ENCODE peak calls at places on chromosomes 6 and 20, in eight cellular contexts. B is stimulated activated CD8-positive, alpha-beta memory T cell treated with anti-CD3 and anti-CD28 coated beads, Interleukin-7, amount 100 ng/mL, for 1 hour; R is naive thymus-derived CD4-positive, alpha-beta T cell; E is thoracic aorta; G is skeletal muscle cell; P is endothelial cell; S is NCI-H69; H is NAMALWA. I is an unnamed sample.

GRCh38 chr20:50462093-50462685 is 48.0 kb upstream of the PTPN1 start:
- DNase-seq in B (no peak), R (no peak), E (no peak), G (no peak), P (no peak), S (no peak), H (no peak), I (no peak)

GRCh38 chr6:39964094-39964493 is 29.8 kb upstream of the MOCS1 start:
- DNase-seq in B (no peak), R (no peak), E (no peak), G (no peak), P (no peak), S (no peak), H (no peak), I (no peak)

GRCh38 chr6:45454008-45454911 is 76.5 kb upstream of the SUPT3H start:
- DNase-seq in B (no peak), R (no peak), E (no peak), G (no peak), P (no peak), S (no peak), H (no peak), I (no peak)

GRCh38 chr6:162849269-162849668 is 121.5 kb downstream of the PACRG start:
- DNase-seq in B (no peak), R (no peak), E (no peak), G (no peak), P (no peak), S (peak), H (no peak), I (no peak)

GRCh38 chr20:57501461-57502330 is 23.2 kb downstream of the CTCFL start:
- DNase-seq in B (no peak), R (no peak), E (no peak), G (no peak), P (no peak), S (peak), H (no peak), I (no peak)

GRCh38 chr20:45456632-45457031 is 12.9 kb upstream of the WFDC2 start:
- DNase-seq in B (no peak), R (no peak), E (no peak), G (no peak), P (peak), S (peak), H (peak), I (no peak)

GRCh38 chr20:20955837-20956236 is 150.3 kb downstream of the LINC00237 start:
- DNase-seq in B (no peak), R (no peak), E (no peak), G (no peak), P (no peak), S (peak), H (no peak), I (no peak)

GRCh38 chr6:107532707-107533106 is 42.8 kb downstream of the SOBP start:
- DNase-seq in B (no peak), R (no peak), E (no peak), G (no peak), P (no peak), S (no peak), H (no peak), I (no peak)

GRCh38 chr6:100924574-100924973 is 43.4 kb upstream of the ASCC3 start:
- DNase-seq in B (no peak), R (no peak), E (no peak), G (no peak), P (no peak), S (no peak), H (no peak), I (no peak)

GRCh38 chr6:135938588-135939215 is 87.2 kb downstream of the PDE7B start:
- DNase-seq in B (no peak), R (no peak), E (no peak), G (peak), P (no peak), S (peak), H (peak), I (no peak)

GRCh38 chr6:109527989-109528388 is 45.0 kb upstream of the ZBTB24 start:
- DNase-seq in B (no peak), R (no peak), E (no peak), G (no peak), P (no peak), S (peak), H (peak), I (no peak)

GRCh38 chr6:18371576-18371975 is 15.6 kb upstream of the RNF144B start:
- DNase-seq in B (no peak), R (no peak), E (no peak), G (no peak), P (no peak), S (no peak), H (no peak), I (no peak)

GRCh38 chr6:140670013-140670412 is 1295.6 kb upstream of the CITED2 start:
- DNase-seq in B (no peak), R (no peak), E (no peak), G (peak), P (no peak), S (no peak), H (no peak), I (no peak)

GRCh38 chr20:41879151-41879550 is 261.0 kb upstream of the CHD6 start:
- DNase-seq in B (no peak), R (no peak), E (no peak), G (no peak), P (no peak), S (no peak), H (no peak), I (no peak)

I was measured in omental fat pad.